ENCODE peak calls at places on chromosomes 13 and 19, in four cellular contexts. L is A549, H is GM12878, C is endothelial cell of umbilical vein. G is an unnamed sample.

GRCh38 chr13:100300708-100301107 is 211.8 kb downstream of the PCCA start:
- DNase-seq in L (no peak), C (no peak), H (no peak), G (no peak)

GRCh38 chr13:90545070-90545840 is 802.2 kb upstream of the MIR17HG start:
- DNase-seq in C (no peak), L (no peak), H (no peak), G (peak)

GRCh38 chr19:31068268-31068667 is 281.0 kb downstream of the TSHZ3 start:
- DNase-seq in L (no peak), H (no peak), C (no peak), G (no peak)

GRCh38 chr13:51733656-51734334 is 70.2 kb downstream of the DHRS12 start:
- DNase-seq in L (no peak), H (no peak), C (no peak), G (peak)

GRCh38 chr19:7969560-7969949 is 26.1 kb upstream of the TIMM44 start:
- DNase-seq in H (no peak), C (no peak), L (no peak), G (no peak)

GRCh38 chr13:30364133-30364532 is 56.8 kb upstream of the KATNAL1 start:
- DNase-seq in L (no peak), C (peak), H (no peak), G (peak)

GRCh38 chr19:31054430-31054829 is 294.8 kb downstream of the TSHZ3 start:
- DNase-seq in C (no peak), L (peak), H (no peak), G (peak)

GRCh38 chr19:16290692-16291091 is 33.9 kb upstream of the KLF2 start:
- DNase-seq in H (no peak), L (no peak), C (peak), G (no peak)

GRCh38 chr13:21998279-21998678 is 327.4 kb downstream of the FGF9 start:
- DNase-seq in H (no peak), C (no peak), L (no peak), G (no peak)

GRCh38 chr13:33931397-33931987 is 113.5 kb downstream of the RFC3 start:
- DNase-seq in C (peak), H (peak), L (peak), G (peak)

GRCh38 chr19:41960973-41961372 is 1.9 kb upstream of the RABAC1 start:
- DNase-seq in L (no peak), H (no peak), C (no peak), G (peak)

GRCh38 chr13:109255457-109255856 is 530.9 kb downstream of the IRS2 start:
- DNase-seq in H (no peak), L (no peak), C (no peak), G (no peak)

GRCh38 chr19:14419038-14419813 is at the start of gene DDX39A:
- DNase-seq in C (peak), L (peak), H (peak), G (peak)

GRCh38 chr13:75760182-75760981 is 124.3 kb downstream of the LMO7 start:
- DNase-seq in C (peak), H (no peak), L (peak), G (no peak)

GRCh38 chr13:19726611-19727010 is 56.1 kb downstream of the PSPC1 start:
- DNase-seq in L (no peak), H (no peak), C (no peak), G (no peak)

GRCh38 chr13:48750588-48751383 is 97.1 kb downstream of the CYSLTR2 start:
- DNase-seq in L (no peak), C (no peak), H (no peak), G (no peak)

GRCh38 chr13:114164681-114165429 is 14.2 kb upstream of the CFAP97D2 start:
- DNase-seq in H (no peak), L (no peak), C (no peak), G (no peak)

GRCh38 chr13:81987159-81987558 is 1646.2 kb upstream of the SPRY2 start:
- DNase-seq in L (no peak), C (no peak), H (no peak), G (no peak)

GRCh38 chr19:36027696-36028095 is 5.0 kb downstream of the CLIP3 start:
- DNase-seq in H (no peak), C (no peak), L (no peak), G (no peak)

GRCh38 chr19:3665681-3666544 is 34.4 kb downstream of the PIP5K1C start:
- DNase-seq in H (no peak), C (peak), L (no peak), G (peak)

GRCh38 chr19:46221981-46222610 is 7.4 kb upstream of the IGFL1 start:
- DNase-seq in H (no peak), C (no peak), L (peak), G (peak)

GRCh38 chr13:33349996-33350826 is 64.7 kb upstream of the STARD13 start:
- DNase-seq in L (no peak), H (no peak), C (peak), G (no peak)

GRCh38 chr19:6047741-6048231 is 62.5 kb downstream of the RFX2 start:
- DNase-seq in H (no peak), L (peak), C (peak), G (peak)

GRCh38 chr19:4518345-4519171 is at the start of gene PLIN4:
- DNase-seq in C (no peak), H (no peak), L (peak), G (no peak)

GRCh38 chr13:98453254-98453843 is 123.6 kb downstream of the STK24 start:
- DNase-seq in C (no peak), L (no peak), H (no peak), G (no peak)

GRCh38 chr19:30862876-30863275 is 486.4 kb downstream of the TSHZ3 start:
- DNase-seq in L (no peak), C (no peak), H (no peak), G (no peak)

GRCh38 chr13:95128045-95128643 is 173.1 kb downstream of the ABCC4 start:
- DNase-seq in L (peak), H (no peak), C (peak), G (no peak)

DNA sequence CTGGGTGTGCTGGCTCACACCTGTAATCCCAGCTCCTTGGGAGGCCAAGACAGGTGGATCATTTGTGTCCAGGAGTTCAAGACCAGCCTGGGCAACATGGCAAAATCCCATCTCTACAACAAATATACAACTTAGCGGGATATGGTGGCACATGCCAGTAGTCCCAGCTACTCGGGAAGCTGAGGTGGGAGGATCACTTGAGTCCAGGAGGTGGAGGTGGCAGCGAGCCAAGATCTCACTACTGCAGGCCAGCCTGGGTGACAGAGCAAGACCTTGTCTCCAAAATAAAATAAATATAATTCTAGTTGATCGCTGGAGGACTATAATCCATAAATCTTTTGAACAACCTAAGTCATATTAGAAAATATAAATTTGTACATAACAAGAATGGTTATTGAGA is 1061.5 kb upstream of the PCDH9 start:
- DNase-seq in C (no peak), H (no peak), L (no peak), G (no peak)
- TF ChIP-seq MYC in C (no peak), H (no peak), L (no peak), G (no peak)

GRCh38 chr19:47239152-47239551 is 8.2 kb upstream of the BBC3 start:
- DNase-seq in H (no peak), L (no peak), C (no peak), G (peak)
- TF ChIP-seq MYC in H (no peak), L (no peak), C (no peak), G (no peak)

GRCh38 chr19:39471756-39472536 is 8.7 kb upstream of the TIMM50 start:
- DNase-seq in C (no peak), L (no peak), H (no peak), G (peak)

GRCh38 chr19:39474139-39474620 is 6.5 kb upstream of the TIMM50 start:
- DNase-seq in C (peak), H (no peak), L (peak), G (peak)

GRCh38 chr19:39470724-39471339 is 9.8 kb upstream of the TIMM50 start:
- DNase-seq in C (no peak), L (no peak), H (no peak), G (no peak)

GRCh38 chr19:39473443-39473960 is 7.1 kb upstream of the TIMM50 start:
- DNase-seq in L (no peak), H (no peak), C (no peak), G (no peak)

GRCh38 chr19:39472746-39473442 is 7.7 kb upstream of the TIMM50 start:
- DNase-seq in C (no peak), H (no peak), L (no peak), G (no peak)
- TF ChIP-seq MYC in C (no peak), H (no peak), L (no peak), G (no peak)

GRCh38 chr19:2627855-2628254 is 74.6 kb downstream of the GNG7 start:
- DNase-seq in C (no peak), H (no peak), L (no peak), G (no peak)

GRCh38 chr19:2631213-2631821 is 71.2 kb downstream of the GNG7 start:
- DNase-seq in L (no peak), H (no peak), C (peak), G (peak)

GRCh38 chr19:2628597-2628996 is 73.9 kb downstream of the GNG7 start:
- DNase-seq in H (no peak), L (no peak), C (no peak), G (no peak)

GRCh38 chr19:2630352-2631001 is 72.0 kb downstream of the GNG7 start:
- DNase-seq in C (no peak), L (no peak), H (no peak), G (no peak)

DNA sequence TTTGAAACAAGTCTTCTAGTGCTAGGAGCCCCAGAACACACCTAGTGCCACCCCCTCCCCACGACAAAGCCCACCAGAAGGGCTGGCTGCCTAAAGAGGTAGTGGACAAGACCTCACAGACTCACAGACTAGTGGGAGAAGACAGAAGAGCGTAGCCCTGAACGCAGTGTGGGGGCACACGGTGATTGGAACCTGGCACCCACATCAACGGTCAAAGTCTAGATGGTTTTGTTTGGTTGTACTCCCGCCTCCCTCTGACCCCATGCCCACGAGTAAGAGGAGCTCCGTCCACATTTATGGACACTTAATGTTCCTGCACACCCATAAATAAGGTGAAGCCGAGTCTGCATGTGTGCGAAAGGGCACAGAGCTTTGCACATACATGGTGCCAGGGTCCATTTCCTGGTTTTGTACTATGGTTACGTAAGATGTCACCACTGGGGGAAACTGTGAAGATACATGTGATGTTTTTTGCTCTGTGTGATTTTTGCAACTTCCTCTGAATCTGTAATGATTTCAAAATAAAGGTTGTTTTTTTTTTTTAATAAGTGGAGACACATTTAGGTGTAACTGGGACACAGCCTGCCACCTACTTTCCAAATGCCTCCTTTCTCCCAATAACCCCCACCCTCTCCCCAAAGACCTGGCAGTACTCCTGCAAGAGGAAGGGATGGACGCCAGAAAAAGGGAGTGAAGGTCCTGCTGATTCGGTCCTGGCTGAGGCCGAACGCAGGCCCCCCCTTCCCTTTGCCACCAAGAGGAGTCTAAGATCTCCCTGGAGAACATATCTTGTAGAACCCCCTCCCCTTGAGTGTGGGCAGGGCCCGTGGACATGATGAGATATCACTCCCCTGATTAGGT is 72.8 kb downstream of the GNG7 start:
- DNase-seq in H (no peak), C (no peak), L (no peak), G (peak)
- TF ChIP-seq MYC in H (no peak), C (no peak), L (no peak), G (no peak)

GRCh38 chr13:106318941-106319411 is 216.5 kb downstream of the EFNB2 start:
- DNase-seq in L (peak), H (no peak), C (peak), G (peak)

GRCh38 chr13:106311004-106311403 is 224.5 kb downstream of the EFNB2 start:
- DNase-seq in L (no peak), H (no peak), C (no peak), G (no peak)

GRCh38 chr13:106310450-106310849 is 225.0 kb downstream of the EFNB2 start:
- DNase-seq in H (no peak), C (no peak), L (no peak), G (no peak)

GRCh38 chr13:106314417-106314816 is 221.0 kb downstream of the EFNB2 start:
- DNase-seq in L (no peak), C (no peak), H (no peak), G (no peak)
- TF ChIP-seq MYC in L (no peak), C (no peak), H (no peak), G (no peak)

GRCh38 chr19:56566904-56567273 is 379 bp upstream of the ZNF470 start:
- DNase-seq in C (no peak), L (peak), H (no peak), G (peak)
- TF ChIP-seq MYC in C (no peak), L (no peak), H (no peak), G (no peak)

DNA sequence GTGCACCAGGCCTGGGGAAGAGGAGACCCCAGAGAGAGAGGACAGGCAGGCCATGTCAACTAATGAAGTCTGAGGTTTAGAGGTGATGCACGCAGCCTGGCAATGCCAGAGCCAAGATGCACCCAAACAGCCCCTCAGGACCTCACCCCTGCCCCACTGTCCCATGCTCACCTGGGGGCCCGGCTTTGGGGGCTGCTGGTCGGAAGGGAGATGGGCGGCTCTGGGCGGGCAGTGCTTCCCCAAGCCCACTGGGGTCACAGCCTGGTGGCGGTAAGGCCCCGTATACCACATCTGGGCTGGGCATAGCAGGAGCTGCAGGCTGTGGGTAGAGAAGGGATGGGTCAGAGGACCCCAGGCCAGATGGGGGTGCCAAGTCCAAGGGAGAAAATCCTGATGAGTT is 8.6 kb upstream of the TMEM161A start:
- DNase-seq in C (no peak), L (no peak), H (no peak), G (no peak)
- TF ChIP-seq MYC in C (no peak), L (no peak), H (no peak), G (no peak)

DNA sequence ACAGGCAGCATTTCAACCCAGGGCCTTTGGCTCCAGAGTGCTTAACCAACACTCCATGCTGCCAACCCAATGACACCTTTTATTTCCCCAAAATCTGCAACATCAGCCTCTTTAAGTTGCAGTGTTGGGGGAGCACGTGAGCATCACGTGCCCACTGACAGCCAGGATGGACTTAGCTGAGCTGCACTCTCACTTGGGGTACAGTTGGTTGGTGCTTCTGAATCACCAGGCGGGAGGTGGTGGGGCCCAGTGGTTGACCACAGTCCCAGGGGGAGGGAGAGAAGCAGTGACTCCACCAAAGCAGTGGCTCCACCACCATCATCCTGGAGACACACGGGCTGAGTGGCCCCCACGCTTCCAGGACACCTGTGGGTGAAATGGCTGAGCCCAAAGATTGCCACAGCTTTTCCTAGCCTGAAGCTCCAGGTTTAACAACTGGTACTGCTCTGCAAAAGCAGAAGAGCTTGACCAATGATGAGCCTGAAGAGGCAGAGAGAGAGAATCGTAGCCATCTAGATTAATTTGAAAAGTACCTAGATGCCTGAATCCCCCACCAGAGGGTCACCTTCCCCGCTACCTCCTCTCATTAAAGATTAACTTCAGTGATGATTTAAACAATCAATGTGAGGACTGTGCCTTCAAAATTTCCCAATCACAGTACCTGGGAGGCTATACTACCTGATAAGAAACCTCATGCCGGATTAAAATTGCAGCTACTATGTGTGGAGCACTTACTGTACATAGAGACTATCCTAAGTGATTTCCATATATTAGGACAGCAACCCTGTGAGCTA is 193.8 kb downstream of the FOXO1 start:
- DNase-seq in H (no peak), L (no peak), C (no peak), G (peak)
- TF ChIP-seq MYC in H (no peak), L (no peak), C (no peak), G (no peak)